ENCODE peak calls at places on chromosome 11, in eight cellular contexts. One of them, this sample, is unnamed.

GRCh38 chr11:70141490-70142014 is 61.5 kb upstream of the FADD start:
- DNase-seq in NAMALWA: no peak
- DNase-seq in BJ: no peak
- DNase-seq in AG20443: no peak
- DNase-seq in uterus: peak; percentile 25
- DNase-seq in globus pallidus: no peak
- DNase-seq in astrocyte of the spinal cord: no peak
- DNase-seq in neuronal stem cell: peak; percentile 86
- DNase-seq in this sample: no peak

GRCh38 chr11:112058103-112058502 is 15.7 kb downstream of the PIH1D2 start:
- DNase-seq in BJ: no peak
- DNase-seq in uterus: no peak
- DNase-seq in astrocyte of the spinal cord: no peak
- DNase-seq in neuronal stem cell: no peak
- DNase-seq in NAMALWA: no peak
- DNase-seq in AG20443: no peak
- DNase-seq in globus pallidus: no peak
- DNase-seq in this sample: no peak

GRCh38 chr11:130168105-130168504 is 8.5 kb downstream of the ST14 start:
- DNase-seq in neuronal stem cell: no peak
- DNase-seq in globus pallidus: no peak
- DNase-seq in NAMALWA: peak; percentile 58
- DNase-seq in BJ: no peak
- DNase-seq in uterus: no peak
- DNase-seq in astrocyte of the spinal cord: peak; percentile 68
- DNase-seq in AG20443: peak; percentile 45
- DNase-seq in this sample: no peak

GRCh38 chr11:62879554-62879953 is 1.1 kb upstream of the SLC3A2 start:
- DNase-seq in globus pallidus: peak; percentile 62
- DNase-seq in uterus: peak; percentile 56
- DNase-seq in NAMALWA: no peak
- DNase-seq in AG20443: no peak
- DNase-seq in neuronal stem cell: no peak
- DNase-seq in astrocyte of the spinal cord: peak; percentile 44
- DNase-seq in BJ: no peak
- DNase-seq in this sample: no peak

GRCh38 chr11:293293-293851 is 4.4 kb downstream of the PGGHG start:
- DNase-seq in NAMALWA: no peak
- DNase-seq in neuronal stem cell: no peak
- DNase-seq in astrocyte of the spinal cord: no peak
- DNase-seq in globus pallidus: no peak
- DNase-seq in BJ: no peak
- DNase-seq in uterus: no peak
- DNase-seq in AG20443: no peak
- DNase-seq in this sample: no peak

GRCh38 chr11:72824811-72825505 is 10.7 kb downstream of the ATG16L2 start:
- DNase-seq in astrocyte of the spinal cord: no peak
- DNase-seq in BJ: no peak
- DNase-seq in neuronal stem cell: no peak
- DNase-seq in NAMALWA: no peak
- DNase-seq in AG20443: no peak
- DNase-seq in globus pallidus: no peak
- DNase-seq in uterus: no peak
- DNase-seq in this sample: no peak

GRCh38 chr11:15889972-15890371 is 466.4 kb downstream of the SOX6 start:
- DNase-seq in neuronal stem cell: no peak
- DNase-seq in NAMALWA: no peak
- DNase-seq in globus pallidus: no peak
- DNase-seq in AG20443: no peak
- DNase-seq in astrocyte of the spinal cord: peak; percentile 31
- DNase-seq in uterus: no peak
- DNase-seq in BJ: no peak
- DNase-seq in this sample: no peak

GRCh38 chr11:1086171-1087102 is 11.8 kb downstream of the MUC2 start:
- DNase-seq in NAMALWA: no peak
- DNase-seq in BJ: no peak
- DNase-seq in neuronal stem cell: no peak
- DNase-seq in astrocyte of the spinal cord: no peak
- DNase-seq in AG20443: no peak
- DNase-seq in uterus: no peak
- DNase-seq in globus pallidus: no peak
- DNase-seq in this sample: no peak

GRCh38 chr11:133406493-133406892 is 125.8 kb downstream of the OPCML start:
- DNase-seq in astrocyte of the spinal cord: no peak
- DNase-seq in NAMALWA: no peak
- DNase-seq in uterus: no peak
- DNase-seq in globus pallidus: no peak
- DNase-seq in neuronal stem cell: no peak
- DNase-seq in AG20443: no peak
- DNase-seq in BJ: no peak
- DNase-seq in this sample: no peak

GRCh38 chr11:126359431-126360048 is 4.1 kb downstream of the ST3GAL4 start:
- DNase-seq in astrocyte of the spinal cord: peak; percentile 33
- DNase-seq in NAMALWA: no peak
- DNase-seq in BJ: no peak
- DNase-seq in globus pallidus: peak; percentile 64
- DNase-seq in uterus: peak; percentile 88
- DNase-seq in neuronal stem cell: no peak
- DNase-seq in AG20443: peak; percentile 93
- DNase-seq in this sample: no peak

GRCh38 chr11:61698173-61698965 is 18.2 kb downstream of the DAGLA start:
- DNase-seq in uterus: no peak
- DNase-seq in AG20443: no peak
- DNase-seq in NAMALWA: no peak
- DNase-seq in neuronal stem cell: no peak
- DNase-seq in BJ: no peak
- DNase-seq in globus pallidus: no peak
- DNase-seq in astrocyte of the spinal cord: no peak
- DNase-seq in this sample: no peak

GRCh38 chr11:77418155-77418980 is 55.5 kb downstream of the PAK1 start:
- DNase-seq in neuronal stem cell: no peak
- DNase-seq in globus pallidus: no peak
- DNase-seq in uterus: no peak
- DNase-seq in NAMALWA: no peak
- DNase-seq in BJ: no peak
- DNase-seq in astrocyte of the spinal cord: no peak
- DNase-seq in AG20443: no peak
- DNase-seq in this sample: no peak

GRCh38 chr11:3989251-3989650 is 105.3 kb upstream of the RRM1 start:
- DNase-seq in astrocyte of the spinal cord: peak; percentile 3
- DNase-seq in globus pallidus: peak; percentile 11
- DNase-seq in AG20443: no peak
- DNase-seq in BJ: no peak
- DNase-seq in neuronal stem cell: no peak
- DNase-seq in uterus: peak; percentile 29
- DNase-seq in NAMALWA: no peak
- DNase-seq in this sample: no peak

GRCh38 chr11:36075053-36075452 is 131.2 kb downstream of the LDLRAD3 start:
- DNase-seq in astrocyte of the spinal cord: peak; percentile 90
- DNase-seq in AG20443: peak; percentile 59
- DNase-seq in neuronal stem cell: no peak
- DNase-seq in BJ: peak; percentile 55
- DNase-seq in globus pallidus: no peak
- DNase-seq in uterus: no peak
- DNase-seq in NAMALWA: no peak
- DNase-seq in this sample: no peak

GRCh38 chr11:16899708-16900107 is 114.5 kb downstream of the PLEKHA7 start:
- DNase-seq in AG20443: no peak
- DNase-seq in astrocyte of the spinal cord: no peak
- DNase-seq in NAMALWA: no peak
- DNase-seq in BJ: no peak
- DNase-seq in uterus: no peak
- DNase-seq in globus pallidus: no peak
- DNase-seq in neuronal stem cell: no peak
- DNase-seq in this sample: no peak

GRCh38 chr11:118911113-118911879 is 14.4 kb downstream of the BCL9L start:
- DNase-seq in BJ: no peak
- DNase-seq in globus pallidus: no peak
- DNase-seq in NAMALWA: no peak
- DNase-seq in AG20443: no peak
- DNase-seq in neuronal stem cell: no peak
- DNase-seq in astrocyte of the spinal cord: peak; percentile 60
- DNase-seq in uterus: peak; percentile 64
- DNase-seq in this sample: no peak

GRCh38 chr11:19508166-19508565 is 204.5 kb upstream of the NAV2 start:
- DNase-seq in uterus: no peak
- DNase-seq in BJ: no peak
- DNase-seq in NAMALWA: no peak
- DNase-seq in globus pallidus: no peak
- DNase-seq in astrocyte of the spinal cord: no peak
- DNase-seq in neuronal stem cell: no peak
- DNase-seq in AG20443: peak; percentile 61
- DNase-seq in this sample: no peak

This sample was measured in SHP77.